ENCODE peak calls at places on chromosomes 2 and 18, in nine cellular contexts. O, I, U, T, C, F, X, H and S are unnamed samples.

GRCh38 chr2:223041527-223042109 is 10.4 kb upstream of the KCNE4 start:
- DNase-seq in O (peak), I (no peak), U (no peak), T (peak), C (peak), F (no peak), X (peak), H (peak), S (no peak)

GRCh38 chr2:70984576-70985282 is 6.3 kb downstream of the ANKRD53 start:
- DNase-seq in O (no peak), I (peak), U (peak), T (peak), C (peak), F (peak), X (peak), H (no peak), S (peak)

GRCh38 chr2:189854152-189854551 is 69.9 kb downstream of the PMS1 start:
- DNase-seq in O (no peak), I (no peak), U (no peak), T (no peak), C (no peak), F (no peak), X (no peak), H (no peak), S (no peak)

GRCh38 chr2:225484751-225485150 is 85.2 kb downstream of the NYAP2 start:
- DNase-seq in O (no peak), I (no peak), U (no peak), T (no peak), C (no peak), F (no peak), X (no peak), H (no peak), S (no peak)

GRCh38 chr2:27020337-27020948 is 12.3 kb upstream of the TMEM214 start:
- DNase-seq in O (no peak), I (no peak), U (no peak), T (peak), C (peak), F (no peak), X (no peak), H (no peak), S (no peak)

GRCh38 chr18:49066977-49067556 is 116.3 kb upstream of the SMAD7 start:
- DNase-seq in O (no peak), I (no peak), U (no peak), T (no peak), C (no peak), F (no peak), X (no peak), H (no peak), S (no peak)

GRCh38 chr2:127386246-127386645 is 1.5 kb downstream of the MAP3K2 start:
- DNase-seq in O (no peak), I (no peak), U (no peak), T (no peak), C (no peak), F (no peak), X (no peak), H (no peak), S (no peak)

GRCh38 chr2:139059617-139060016 is 279.4 kb upstream of the NXPH2 start:
- DNase-seq in O (no peak), I (no peak), U (no peak), T (no peak), C (no peak), F (no peak), X (no peak), H (no peak), S (no peak)

GRCh38 chr2:9473985-9474360 is 378 bp upstream of the IAH1 start:
- DNase-seq in O (no peak), I (peak), U (no peak), T (peak), C (no peak), F (peak), X (peak), H (no peak), S (peak)

GRCh38 chr2:174076948-174077347 is 111.8 kb upstream of the SP3 start:
- DNase-seq in O (no peak), I (no peak), U (no peak), T (no peak), C (no peak), F (no peak), X (no peak), H (no peak), S (no peak)

GRCh38 chr2:216915548-216916128 is 55.8 kb upstream of the TNP1 start:
- DNase-seq in O (no peak), I (no peak), U (no peak), T (no peak), C (no peak), F (no peak), X (no peak), H (no peak), S (no peak)

GRCh38 chr18:23504720-23505119 is 1.4 kb downstream of the RMC1 start:
- DNase-seq in O (no peak), I (no peak), U (no peak), T (no peak), C (no peak), F (no peak), X (no peak), H (no peak), S (no peak)

GRCh38 chr18:63664571-63664970 is 2.9 kb upstream of the SERPINB3 start:
- DNase-seq in O (no peak), I (no peak), U (no peak), T (no peak), C (no peak), F (no peak), X (no peak), H (no peak), S (no peak)

GRCh38 chr2:168758970-168759820 is 43.2 kb upstream of the NOSTRIN start:
- DNase-seq in O (peak), I (no peak), U (no peak), T (no peak), C (peak), F (peak), X (peak), H (no peak), S (no peak)

GRCh38 chr2:13662055-13662454 is 945.3 kb downstream of the TRIB2 start:
- DNase-seq in O (peak), I (no peak), U (no peak), T (no peak), C (no peak), F (no peak), X (peak), H (no peak), S (no peak)

GRCh38 chr2:109545828-109546713 is 67.7 kb downstream of the SEPTIN10 start:
- DNase-seq in O (peak), I (no peak), U (peak), T (peak), C (peak), F (peak), X (peak), H (peak), S (peak)

GRCh38 chr2:28394997-28395333 is 2.3 kb downstream of the FOSL2 start:
- DNase-seq in O (no peak), I (no peak), U (no peak), T (no peak), C (no peak), F (no peak), X (no peak), H (no peak), S (no peak)

GRCh38 chr2:136361521-136361920 is 243.6 kb upstream of the CXCR4 start:
- DNase-seq in O (no peak), I (no peak), U (no peak), T (no peak), C (no peak), F (no peak), X (no peak), H (peak), S (no peak)

GRCh38 chr18:57269756-57270534 is 82.4 kb upstream of the ST8SIA3 start:
- DNase-seq in O (no peak), I (no peak), U (no peak), T (no peak), C (no peak), F (no peak), X (no peak), H (no peak), S (no peak)

GRCh38 chr2:160836755-160837154 is 323.5 kb upstream of the TANK start:
- DNase-seq in O (peak), I (no peak), U (no peak), T (no peak), C (no peak), F (no peak), X (peak), H (no peak), S (no peak)

GRCh38 chr2:161681043-161681442 is 56.8 kb downstream of the SLC4A10 start:
- DNase-seq in O (peak), I (no peak), U (no peak), T (no peak), C (no peak), F (no peak), X (peak), H (no peak), S (no peak)

GRCh38 chr2:96685285-96685591 is 42.7 kb downstream of the FER1L5 start:
- DNase-seq in O (no peak), I (no peak), U (no peak), T (no peak), C (no peak), F (no peak), X (no peak), H (no peak), S (no peak)

GRCh38 chr18:14976736-14977430 is 228.9 kb downstream of the ANKRD30B start:
- DNase-seq in O (peak), I (no peak), U (no peak), T (no peak), C (no peak), F (no peak), X (peak), H (no peak), S (no peak)

GRCh38 chr2:28477645-28478044 is 18.2 kb upstream of the PLB1 start:
- DNase-seq in O (no peak), I (no peak), U (no peak), T (no peak), C (no peak), F (no peak), X (no peak), H (no peak), S (no peak)

GRCh38 chr18:35861367-35862114 is 110.9 kb upstream of the RMP24 start:
- DNase-seq in O (peak), I (no peak), U (no peak), T (peak), C (no peak), F (no peak), X (peak), H (no peak), S (no peak)

GRCh38 chr2:187553908-187554703 is at the start of gene TFPI:
- DNase-seq in O (no peak), I (no peak), U (no peak), T (no peak), C (peak), F (no peak), X (peak), H (no peak), S (no peak)

GRCh38 chr2:64781991-64782390 is 128.3 kb upstream of the SERTAD2 start:
- DNase-seq in O (peak), I (no peak), U (no peak), T (no peak), C (no peak), F (no peak), X (peak), H (no peak), S (no peak)

GRCh38 chr2:174014699-174015070 is 49.5 kb upstream of the SP3 start:
- DNase-seq in O (no peak), I (no peak), U (no peak), T (peak), C (no peak), F (no peak), X (no peak), H (no peak), S (no peak)

GRCh38 chr2:181438298-181438697 is 18.9 kb upstream of the ITGA4 start:
- DNase-seq in O (no peak), I (no peak), U (no peak), T (no peak), C (no peak), F (peak), X (no peak), H (no peak), S (no peak)